ENCODE peak calls at places on chromosome 7, in nine cellular contexts. One of them, this sample, is unnamed.

GRCh38 chr7:141039366-141039765 is 24.6 kb upstream of the MRPS33 start:
- DNase-seq in heart left ventricle: no peak
- DNase-seq in cardiac muscle cell: no peak
- DNase-seq in uterus: no peak
- DNase-seq in OCI-LY7: no peak
- DNase-seq in psoas muscle: no peak
- DNase-seq in sigmoid colon: no peak
- DNase-seq in gastrocnemius medialis: no peak
- DNase-seq in ovary: no peak
- DNase-seq in this sample: no peak

GRCh38 chr7:6028563-6028962 is 2.6 kb upstream of the ANKRD61 start:
- DNase-seq in heart left ventricle: no peak
- DNase-seq in cardiac muscle cell: no peak
- DNase-seq in uterus: no peak
- DNase-seq in OCI-LY7: no peak
- DNase-seq in psoas muscle: no peak
- DNase-seq in sigmoid colon: no peak
- DNase-seq in gastrocnemius medialis: no peak
- DNase-seq in ovary: no peak
- DNase-seq in this sample: no peak

GRCh38 chr7:139619367-139619657 is 95.8 kb downstream of the CLEC2L start:
- DNase-seq in heart left ventricle: no peak
- DNase-seq in cardiac muscle cell: peak; percentile 72
- DNase-seq in uterus: no peak
- DNase-seq in OCI-LY7: no peak
- DNase-seq in psoas muscle: no peak
- DNase-seq in sigmoid colon: no peak
- DNase-seq in gastrocnemius medialis: no peak
- DNase-seq in ovary: no peak
- DNase-seq in this sample: no peak

GRCh38 chr7:93015193-93016084 is 102.3 kb downstream of the SAMD9 start:
- DNase-seq in heart left ventricle: no peak
- DNase-seq in cardiac muscle cell: peak; percentile 32
- DNase-seq in uterus: no peak
- DNase-seq in OCI-LY7: no peak
- DNase-seq in psoas muscle: no peak
- DNase-seq in sigmoid colon: no peak
- DNase-seq in gastrocnemius medialis: no peak
- DNase-seq in ovary: no peak
- DNase-seq in this sample: no peak

GRCh38 chr7:26195182-26195581 is 5.4 kb downstream of the HNRNPA2B1 start:
- DNase-seq in heart left ventricle: no peak
- DNase-seq in cardiac muscle cell: no peak
- DNase-seq in uterus: no peak
- DNase-seq in OCI-LY7: no peak
- DNase-seq in psoas muscle: no peak
- DNase-seq in sigmoid colon: no peak
- DNase-seq in gastrocnemius medialis: no peak
- DNase-seq in ovary: no peak
- DNase-seq in this sample: no peak

GRCh38 chr7:117072620-117073118 is 119.4 kb downstream of the ST7 start:
- DNase-seq in heart left ventricle: peak; percentile 89
- DNase-seq in cardiac muscle cell: peak; percentile 52
- DNase-seq in uterus: peak; percentile 23
- DNase-seq in OCI-LY7: no peak
- DNase-seq in psoas muscle: peak; percentile 74
- DNase-seq in sigmoid colon: peak; percentile 71
- DNase-seq in gastrocnemius medialis: no peak
- DNase-seq in ovary: no peak
- DNase-seq in this sample: peak; percentile 82

GRCh38 chr7:92158660-92159575 is 20.0 kb downstream of the LRRD1 start:
- DNase-seq in heart left ventricle: no peak
- DNase-seq in cardiac muscle cell: peak; percentile 85
- DNase-seq in uterus: no peak
- DNase-seq in OCI-LY7: no peak
- DNase-seq in psoas muscle: no peak
- DNase-seq in sigmoid colon: no peak
- DNase-seq in gastrocnemius medialis: no peak
- DNase-seq in ovary: no peak
- DNase-seq in this sample: no peak

GRCh38 chr7:124029789-124030188 is 3.1 kb downstream of the TMEM229A start:
- DNase-seq in heart left ventricle: no peak
- DNase-seq in cardiac muscle cell: no peak
- DNase-seq in uterus: no peak
- DNase-seq in OCI-LY7: no peak
- DNase-seq in psoas muscle: no peak
- DNase-seq in sigmoid colon: no peak
- DNase-seq in gastrocnemius medialis: no peak
- DNase-seq in ovary: no peak
- DNase-seq in this sample: no peak

GRCh38 chr7:27603813-27604212 is 58.9 kb downstream of the HIBADH start:
- DNase-seq in heart left ventricle: no peak
- DNase-seq in cardiac muscle cell: no peak
- DNase-seq in uterus: no peak
- DNase-seq in OCI-LY7: no peak
- DNase-seq in psoas muscle: no peak
- DNase-seq in sigmoid colon: no peak
- DNase-seq in gastrocnemius medialis: no peak
- DNase-seq in ovary: no peak
- DNase-seq in this sample: no peak

GRCh38 chr7:99860281-99861127 is 16.3 kb downstream of the OR2AE1 start:
- DNase-seq in heart left ventricle: no peak
- DNase-seq in cardiac muscle cell: peak; percentile 46
- DNase-seq in uterus: no peak
- DNase-seq in OCI-LY7: no peak
- DNase-seq in psoas muscle: peak; percentile 60
- DNase-seq in sigmoid colon: no peak
- DNase-seq in gastrocnemius medialis: no peak
- DNase-seq in ovary: peak; percentile 34
- DNase-seq in this sample: peak; percentile 81

GRCh38 chr7:27235387-27236052 is 7.1 kb upstream of the EVX1 start:
- DNase-seq in heart left ventricle: no peak
- DNase-seq in cardiac muscle cell: peak; percentile 33
- DNase-seq in uterus: peak; percentile 42
- DNase-seq in OCI-LY7: no peak
- DNase-seq in psoas muscle: peak; percentile 79
- DNase-seq in sigmoid colon: peak; percentile 74
- DNase-seq in gastrocnemius medialis: no peak
- DNase-seq in ovary: peak; percentile 58
- DNase-seq in this sample: no peak

GRCh38 chr7:90172121-90172520 is 17.9 kb downstream of the STEAP1 start:
- DNase-seq in heart left ventricle: no peak
- DNase-seq in cardiac muscle cell: no peak
- DNase-seq in uterus: no peak
- DNase-seq in OCI-LY7: no peak
- DNase-seq in psoas muscle: no peak
- DNase-seq in sigmoid colon: no peak
- DNase-seq in gastrocnemius medialis: no peak
- DNase-seq in ovary: no peak
- DNase-seq in this sample: no peak

GRCh38 chr7:90175667-90176066 is 21.4 kb downstream of the STEAP1 start:
- DNase-seq in heart left ventricle: no peak
- DNase-seq in cardiac muscle cell: no peak
- DNase-seq in uterus: no peak
- DNase-seq in OCI-LY7: no peak
- DNase-seq in psoas muscle: no peak
- DNase-seq in sigmoid colon: no peak
- DNase-seq in gastrocnemius medialis: no peak
- DNase-seq in ovary: no peak
- DNase-seq in this sample: no peak

GRCh38 chr7:90169891-90170290 is 15.6 kb downstream of the STEAP1 start:
- DNase-seq in heart left ventricle: no peak
- DNase-seq in cardiac muscle cell: no peak
- DNase-seq in uterus: no peak
- DNase-seq in OCI-LY7: no peak
- DNase-seq in psoas muscle: no peak
- DNase-seq in sigmoid colon: no peak
- DNase-seq in gastrocnemius medialis: no peak
- DNase-seq in ovary: no peak
- DNase-seq in this sample: no peak

GRCh38 chr7:90173127-90173844 is 19.0 kb downstream of the STEAP1 start:
- DNase-seq in heart left ventricle: no peak
- DNase-seq in cardiac muscle cell: no peak
- DNase-seq in uterus: no peak
- DNase-seq in OCI-LY7: no peak
- DNase-seq in psoas muscle: no peak
- DNase-seq in sigmoid colon: no peak
- DNase-seq in gastrocnemius medialis: no peak
- DNase-seq in ovary: no peak
- DNase-seq in this sample: no peak

GRCh38 chr7:90172624-90173023 is 18.4 kb downstream of the STEAP1 start:
- DNase-seq in heart left ventricle: no peak
- DNase-seq in cardiac muscle cell: no peak
- DNase-seq in uterus: no peak
- DNase-seq in OCI-LY7: no peak
- DNase-seq in psoas muscle: no peak
- DNase-seq in sigmoid colon: no peak
- DNase-seq in gastrocnemius medialis: no peak
- DNase-seq in ovary: no peak
- DNase-seq in this sample: no peak
- H3K27ac ChIP-seq in heart left ventricle: no peak overlapping the region
- H3K27ac ChIP-seq in cardiac muscle cell: no peak overlapping the region
- H3K27ac ChIP-seq in uterus: no peak overlapping the region
- H3K27ac ChIP-seq in OCI-LY7: no peak overlapping the region
- H3K27ac ChIP-seq in psoas muscle: no peak overlapping the region
- H3K27ac ChIP-seq in sigmoid colon: no peak overlapping the region
- H3K27ac ChIP-seq in gastrocnemius medialis: no peak overlapping the region
- H3K27ac ChIP-seq in ovary: no peak overlapping the region
- H3K27ac ChIP-seq in this sample: no peak overlapping the region

GRCh38 chr7:149799397-149800168 is 26.2 kb upstream of the ZNF467 start:
- DNase-seq in heart left ventricle: no peak
- DNase-seq in cardiac muscle cell: peak; percentile 7
- DNase-seq in uterus: no peak
- DNase-seq in OCI-LY7: peak; percentile 63
- DNase-seq in psoas muscle: no peak
- DNase-seq in sigmoid colon: no peak
- DNase-seq in gastrocnemius medialis: no peak
- DNase-seq in ovary: no peak
- DNase-seq in this sample: no peak
- TF ChIP-seq CTCF in heart left ventricle: no peak
- TF ChIP-seq CTCF in cardiac muscle cell: peak; percentile 29
- TF ChIP-seq CTCF in uterus: peak; percentile 17
- TF ChIP-seq CTCF in OCI-LY7: peak; percentile 82
- TF ChIP-seq CTCF in psoas muscle: peak; percentile 21
- TF ChIP-seq CTCF in sigmoid colon: no peak
- TF ChIP-seq CTCF in gastrocnemius medialis: peak; percentile 18
- TF ChIP-seq CTCF in ovary: no peak
- TF ChIP-seq CTCF in this sample: no peak

GRCh38 chr7:151088856-151089699 is 2.8 kb downstream of the AGAP3 start:
- DNase-seq in heart left ventricle: peak; percentile 82
- DNase-seq in cardiac muscle cell: peak; percentile 57
- DNase-seq in uterus: peak; percentile 65
- DNase-seq in OCI-LY7: no peak
- DNase-seq in psoas muscle: peak; percentile 83
- DNase-seq in sigmoid colon: peak; percentile 93
- DNase-seq in gastrocnemius medialis: no peak
- DNase-seq in ovary: peak; percentile 78
- DNase-seq in this sample: peak; percentile 88

GRCh38 chr7:151088019-151088855 is 2.0 kb downstream of the AGAP3 start:
- DNase-seq in heart left ventricle: peak; percentile 63
- DNase-seq in cardiac muscle cell: no peak
- DNase-seq in uterus: no peak
- DNase-seq in OCI-LY7: no peak
- DNase-seq in psoas muscle: no peak
- DNase-seq in sigmoid colon: no peak
- DNase-seq in gastrocnemius medialis: no peak
- DNase-seq in ovary: peak; percentile 43
- DNase-seq in this sample: no peak

GRCh38 chr7:151086802-151087246 is 549 bp downstream of the AGAP3 start:
- DNase-seq in heart left ventricle: no peak
- DNase-seq in cardiac muscle cell: peak; percentile 24
- DNase-seq in uterus: no peak
- DNase-seq in OCI-LY7: no peak
- DNase-seq in psoas muscle: no peak
- DNase-seq in sigmoid colon: no peak
- DNase-seq in gastrocnemius medialis: no peak
- DNase-seq in ovary: no peak
- DNase-seq in this sample: peak; percentile 75

GRCh38 chr7:151085691-151086620 is at the start of gene AGAP3:
- DNase-seq in heart left ventricle: peak; percentile 91
- DNase-seq in cardiac muscle cell: peak; percentile 80
- DNase-seq in uterus: peak; percentile 85
- DNase-seq in OCI-LY7: peak; percentile 48
- DNase-seq in psoas muscle: peak; percentile 93
- DNase-seq in sigmoid colon: peak; percentile 94
- DNase-seq in gastrocnemius medialis: peak; percentile 83
- DNase-seq in ovary: peak; percentile 87
- DNase-seq in this sample: peak; percentile 89

DNA sequence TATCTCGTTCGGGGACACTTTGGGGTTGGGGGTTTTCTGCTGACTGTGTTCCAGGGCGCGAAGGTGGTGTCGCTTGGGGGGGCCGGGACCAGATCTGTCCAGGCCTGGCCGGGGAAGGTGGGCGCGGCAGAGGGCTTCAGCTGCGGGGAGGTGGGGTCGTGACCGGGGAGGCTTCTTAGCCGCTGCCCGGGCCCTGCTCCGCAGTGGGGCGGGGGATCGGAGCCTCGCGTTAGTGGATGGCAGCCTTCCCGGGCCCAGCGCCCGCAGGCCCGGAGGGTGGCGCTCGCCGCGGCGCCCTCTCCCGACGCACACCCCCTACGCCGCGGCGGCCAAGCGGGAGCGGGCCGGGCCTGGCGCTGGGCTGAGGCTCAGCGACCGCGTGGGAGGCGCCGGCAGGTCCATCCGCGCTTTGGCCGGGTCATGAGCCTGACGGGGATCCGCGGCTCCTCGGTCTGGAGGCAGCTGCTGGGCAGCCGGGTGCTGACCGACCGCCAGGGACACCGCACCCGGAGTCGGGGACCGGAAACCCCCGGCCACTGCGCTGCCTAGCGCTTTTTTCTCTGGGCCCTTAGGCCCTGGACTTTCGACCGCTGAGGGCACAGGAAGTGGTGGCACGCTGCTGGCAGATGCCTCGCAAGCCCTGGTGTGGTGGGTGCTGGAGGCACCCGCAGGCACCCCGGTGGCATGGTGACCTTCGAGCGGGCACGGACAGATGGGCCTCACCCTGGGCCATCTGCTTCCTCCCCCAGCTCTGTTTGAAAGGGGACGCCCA is 1.2 kb downstream of the AGAP3 start:
- DNase-seq in heart left ventricle: peak; percentile 71
- DNase-seq in cardiac muscle cell: peak; percentile 70
- DNase-seq in uterus: peak; percentile 56
- DNase-seq in OCI-LY7: no peak
- DNase-seq in psoas muscle: peak; percentile 82
- DNase-seq in sigmoid colon: peak; percentile 84
- DNase-seq in gastrocnemius medialis: no peak
- DNase-seq in ovary: peak; percentile 83
- DNase-seq in this sample: peak; percentile 49
- H3K27ac ChIP-seq in heart left ventricle: peak overlapping the region; percentile 85
- H3K27ac ChIP-seq in cardiac muscle cell: peak overlapping the region; percentile 45
- H3K27ac ChIP-seq in uterus: peak overlapping the region; percentile 88
- H3K27ac ChIP-seq in OCI-LY7: no peak overlapping the region
- H3K27ac ChIP-seq in psoas muscle: peak overlapping the region; percentile 84
- H3K27ac ChIP-seq in sigmoid colon: peak overlapping the region; percentile 86
- H3K27ac ChIP-seq in gastrocnemius medialis: peak overlapping the region; percentile 96
- H3K27ac ChIP-seq in ovary: peak overlapping the region; percentile 86
- H3K27ac ChIP-seq in this sample: peak overlapping the region; percentile 82

DNA sequence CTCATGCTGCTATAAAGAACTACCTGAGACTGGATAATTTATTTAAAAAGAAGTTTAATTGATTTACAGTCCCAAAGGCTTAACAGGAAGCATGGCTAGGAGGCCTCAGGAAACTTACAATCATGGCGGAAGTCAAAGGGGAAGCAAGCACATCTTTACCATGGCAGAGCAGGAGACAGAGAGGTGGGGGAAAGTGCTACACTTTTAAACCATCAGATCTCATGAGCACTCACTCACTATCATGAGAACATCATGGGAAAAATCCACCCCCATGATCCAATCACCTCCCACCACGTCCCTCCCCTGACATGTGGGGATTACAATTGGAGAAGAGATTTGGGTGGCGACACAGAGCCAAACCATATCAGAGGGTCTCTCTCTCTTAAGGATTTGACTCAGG is 108.6 kb upstream of the PODXL start:
- DNase-seq in heart left ventricle: no peak
- DNase-seq in cardiac muscle cell: no peak
- DNase-seq in uterus: no peak
- DNase-seq in OCI-LY7: no peak
- DNase-seq in psoas muscle: no peak
- DNase-seq in sigmoid colon: no peak
- DNase-seq in gastrocnemius medialis: no peak
- DNase-seq in ovary: no peak
- DNase-seq in this sample: peak; percentile 1
- TF ChIP-seq CTCF in heart left ventricle: no peak
- TF ChIP-seq CTCF in cardiac muscle cell: no peak
- TF ChIP-seq CTCF in uterus: no peak
- TF ChIP-seq CTCF in OCI-LY7: no peak
- TF ChIP-seq CTCF in psoas muscle: no peak
- TF ChIP-seq CTCF in sigmoid colon: no peak
- TF ChIP-seq CTCF in gastrocnemius medialis: no peak
- TF ChIP-seq CTCF in ovary: no peak
- TF ChIP-seq CTCF in this sample: no peak